ENCODE peak calls at places on chromosome 7, in seven cellular contexts. U, A, N, V, D, J and W are unnamed samples.

GRCh38 chr7:3245721-3246120 is 55.3 kb upstream of the SDK1 start:
- DNase-seq in A (no peak), V (no peak), J (no peak), N (no peak), U (no peak), D (no peak), W (no peak)

GRCh38 chr7:19060870-19061269 is 56.6 kb downstream of the TWIST1 start:
- DNase-seq in A (peak), U (no peak), N (no peak), D (no peak), V (no peak), J (no peak), W (no peak)

GRCh38 chr7:45924283-45924682 is 3.2 kb upstream of the IGFBP3 start:
- DNase-seq in N (no peak), J (no peak), U (no peak), A (peak), V (no peak), D (no peak), W (peak)

GRCh38 chr7:39987641-39988347 is 37.7 kb downstream of the CDK13 start:
- DNase-seq in U (no peak), V (peak), D (no peak), N (peak), J (no peak), A (no peak), W (no peak)

GRCh38 chr7:129375221-129375938 is 58.9 kb upstream of the STRIP2 start:
- DNase-seq in N (peak), A (no peak), V (no peak), D (no peak), J (no peak), U (no peak), W (no peak)

GRCh38 chr7:29946428-29947186 is 43.0 kb downstream of the SCRN1 start:
- DNase-seq in U (no peak), D (no peak), N (peak), J (no peak), V (peak), A (peak), W (no peak)

GRCh38 chr7:141696386-141696785 is 5.6 kb downstream of the DENND11 start:
- DNase-seq in J (no peak), A (no peak), N (no peak), V (no peak), U (no peak), D (no peak), W (no peak)

GRCh38 chr7:137718360-137718759 is 128.4 kb downstream of the DGKI start:
- DNase-seq in V (no peak), A (no peak), U (no peak), J (no peak), D (no peak), N (no peak), W (no peak)

GRCh38 chr7:44461387-44461786 is 29.1 kb downstream of the NUDCD3 start:
- DNase-seq in J (no peak), N (no peak), A (peak), U (no peak), D (peak), V (no peak), W (no peak)

GRCh38 chr7:40000734-40001315 is 50.8 kb downstream of the CDK13 start:
- DNase-seq in J (no peak), N (no peak), V (no peak), A (peak), D (no peak), U (no peak), W (no peak)

GRCh38 chr7:71311576-71311975 is 179.6 kb downstream of the GALNT17 start:
- DNase-seq in D (no peak), V (no peak), U (no peak), J (no peak), A (no peak), N (peak), W (no peak)

GRCh38 chr7:452230-452751 is 67.4 kb downstream of the PDGFA start:
- DNase-seq in D (no peak), J (no peak), U (no peak), N (no peak), A (peak), V (no peak), W (no peak)

GRCh38 chr7:127525866-127526456 is 59.4 kb downstream of the GCC1 start:
- DNase-seq in D (no peak), J (peak), U (peak), A (no peak), N (no peak), V (no peak), W (no peak)

GRCh38 chr7:8982338-8982994 is 549.1 kb downstream of the NXPH1 start:
- DNase-seq in V (no peak), N (no peak), U (no peak), A (no peak), D (no peak), J (no peak), W (no peak)

GRCh38 chr7:142603870-142604448 is 145.3 kb upstream of the PRSS1 start:
- DNase-seq in D (no peak), V (peak), J (peak), U (peak), N (peak), A (peak), W (no peak)

GRCh38 chr7:20307119-20307518 is 23.6 kb upstream of the ITGB8 start:
- DNase-seq in U (no peak), V (no peak), A (no peak), J (peak), D (no peak), N (no peak), W (no peak)

GRCh38 chr7:45162943-45163691 is 5.5 kb downstream of the RAMP3 start:
- DNase-seq in A (no peak), U (no peak), V (no peak), J (no peak), N (no peak), D (no peak), W (no peak)

GRCh38 chr7:151271699-151272355 is 23.3 kb upstream of the SMARCD3 start:
- DNase-seq in U (no peak), N (peak), A (peak), J (no peak), V (no peak), D (no peak), W (no peak)

GRCh38 chr7:117219485-117219884 is 103.4 kb downstream of the WNT2 start:
- DNase-seq in N (no peak), A (peak), U (no peak), J (no peak), D (no peak), V (no peak), W (no peak)

GRCh38 chr7:157150825-157151412 is 12.2 kb downstream of the UBE3C start:
- DNase-seq in N (peak), U (no peak), A (no peak), V (no peak), D (no peak), J (no peak), W (no peak)

GRCh38 chr7:32216759-32217158 is 146.6 kb upstream of the PDE1C start:
- DNase-seq in J (no peak), U (no peak), D (no peak), A (no peak), N (no peak), V (no peak), W (no peak)

GRCh38 chr7:66265566-66265965 is 60.4 kb downstream of the TPST1 start:
- DNase-seq in J (no peak), V (no peak), A (peak), D (no peak), U (no peak), N (peak), W (no peak)

GRCh38 chr7:94620703-94621118 is 35.2 kb downstream of the SGCE start:
- DNase-seq in D (peak), N (peak), V (peak), U (no peak), J (peak), A (peak), W (peak)

GRCh38 chr7:27161721-27162547 is 3.4 kb downstream of the HOXA9 start:
- DNase-seq in J (no peak), D (no peak), V (no peak), U (no peak), A (peak), N (no peak), W (no peak)

GRCh38 chr7:154304231-154304630 is 252.0 kb downstream of the DPP6 start:
- DNase-seq in A (no peak), U (no peak), N (peak), V (no peak), J (no peak), D (no peak), W (no peak)

GRCh38 chr7:125599387-125599786 is 669.8 kb upstream of the POT1 start:
- DNase-seq in J (no peak), V (no peak), N (no peak), U (no peak), A (no peak), D (no peak), W (no peak)

GRCh38 chr7:88106430-88106829 is 113.4 kb downstream of the SRI start:
- DNase-seq in J (no peak), A (no peak), N (no peak), D (no peak), U (no peak), V (no peak), W (no peak)

GRCh38 chr7:2896141-2896540 is 52.0 kb upstream of the GNA12 start:
- DNase-seq in A (no peak), J (no peak), U (no peak), V (no peak), N (no peak), D (no peak), W (no peak)

GRCh38 chr7:40572810-40573470 is 438.1 kb downstream of the SUGCT start:
- DNase-seq in U (no peak), V (no peak), N (no peak), A (peak), D (peak), J (no peak), W (peak)

GRCh38 chr7:144515430-144515829 is 111.9 kb upstream of the NOBOX start:
- DNase-seq in A (no peak), V (no peak), N (no peak), U (no peak), D (no peak), J (no peak), W (no peak)

GRCh38 chr7:107463139-107464078 is 6.4 kb upstream of the GPR22 start:
- DNase-seq in V (peak), J (peak), D (peak), N (peak), A (peak), U (peak), W (peak)